ENCODE peak calls at places on chromosomes 13 and 19, in seven cellular contexts. X, L, M, G, C, A and E are unnamed samples.
A peak's percentile ranks its signal among the peaks of the same experiment; 100 is the strongest.

GRCh38 chr13:48235100-48235813 is 2.3 kb downstream of the ITM2B start:
- DNase-seq in G (no peak), C (peak; percentile 29), X (no peak), L (peak; percentile 68), M (peak; percentile 62), A (peak; percentile 42), E (no peak)

GRCh38 chr13:49307365-49307764 is 59.6 kb downstream of the CDADC1 start:
- DNase-seq in A (no peak), G (no peak), X (no peak), M (peak; percentile 60), L (no peak), C (peak; percentile 59), E (no peak)

GRCh38 chr13:111116830-111117229 is 1.7 kb downstream of the ARHGEF7 start:
- DNase-seq in A (no peak), C (no peak), M (no peak), L (no peak), X (no peak), G (no peak), E (no peak)

GRCh38 chr13:114004416-114005205 is 30.7 kb upstream of the C13orf46 start:
- DNase-seq in C (peak; percentile 48), G (no peak), L (no peak), M (no peak), X (no peak), A (no peak), E (no peak)

GRCh38 chr19:17333611-17334413 is 843 bp downstream of the ANO8 start:
- DNase-seq in G (no peak), C (no peak), A (peak; percentile 50), L (peak; percentile 30), X (no peak), M (no peak), E (no peak)

GRCh38 chr13:73984949-73985691 is 149.1 kb downstream of the KLF12 start:
- DNase-seq in C (peak; percentile 59), G (no peak), M (no peak), A (no peak), X (no peak), L (no peak), E (peak; percentile 45)

GRCh38 chr19:52492991-52493470 is 34.4 kb upstream of the ZNF808 start:
- DNase-seq in A (peak; percentile 81), X (no peak), M (peak; percentile 14), C (peak; percentile 42), G (no peak), L (no peak), E (no peak)

GRCh38 chr19:46618670-46619231 is 6.1 kb downstream of the PTGIR start:
- DNase-seq in L (no peak), M (no peak), X (no peak), A (no peak), G (no peak), C (no peak), E (no peak)

GRCh38 chr13:22018297-22019210 is 347.7 kb downstream of the FGF9 start:
- DNase-seq in C (no peak), X (no peak), G (no peak), L (no peak), A (no peak), M (no peak), E (no peak)

GRCh38 chr19:3604987-3605343 is 1.7 kb downstream of the TBXA2R start:
- DNase-seq in X (no peak), G (no peak), M (no peak), C (no peak), A (no peak), L (no peak), E (no peak)

GRCh38 chr19:1668339-1669123 is 16.1 kb upstream of the TCF3 start:
- DNase-seq in M (no peak), C (no peak), A (peak; percentile 54), G (no peak), X (no peak), L (no peak), E (no peak)

GRCh38 chr19:12224676-12225075 is 61.8 kb downstream of the ZNF136 start:
- DNase-seq in G (no peak), L (no peak), M (no peak), X (no peak), C (no peak), A (no peak), E (no peak)
- H3K9me3 ChIP-seq in G (no peaks in the 10 kb centered on the region), L (no peaks in the 10 kb centered on the region), M (no peaks in the 10 kb centered on the region), X (peaks cover 92% of the 10 kb centered on the region), C (no peaks in the 10 kb centered on the region), A (peaks cover 11% of the 10 kb centered on the region), E (no peaks in the 10 kb centered on the region)

DNA sequence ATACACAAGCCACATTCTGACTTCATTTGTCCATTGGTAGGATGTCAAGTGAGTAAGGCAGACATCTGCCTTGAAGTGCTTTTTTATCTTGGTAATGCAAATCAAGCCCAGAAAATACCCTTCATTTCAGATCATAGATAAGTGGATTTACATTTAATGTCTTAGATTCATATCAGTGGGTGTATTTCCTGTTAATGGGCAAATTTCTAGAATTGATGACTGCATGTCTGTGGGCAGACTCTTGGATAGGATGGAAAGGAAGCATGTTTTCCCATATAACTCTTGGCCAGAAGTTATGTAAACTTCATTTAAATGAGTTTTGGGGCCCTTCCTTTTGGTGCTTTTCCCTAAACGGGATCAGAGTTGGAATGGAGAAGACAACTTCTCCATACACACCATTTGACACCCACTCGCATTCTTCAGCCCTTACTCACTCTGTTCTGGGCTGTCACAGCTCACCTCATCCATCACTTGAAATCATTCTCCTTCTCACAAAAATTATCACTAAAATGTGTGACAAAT is 154.6 kb downstream of the FLT1 start:
- DNase-seq in C (no peak), X (no peak), G (no peak), L (peak; percentile 28), M (no peak), A (no peak), E (no peak)
- H3K9me3 ChIP-seq in C (no peaks in the 10 kb centered on the region), X (no peaks in the 10 kb centered on the region), G (no peaks in the 10 kb centered on the region), L (no peaks in the 10 kb centered on the region), M (no peaks in the 10 kb centered on the region), A (no peaks in the 10 kb centered on the region), E (no peaks in the 10 kb centered on the region)

GRCh38 chr19:15684828-15685227 is 11.9 kb downstream of the CYP4F12 start:
- DNase-seq in L (no peak), G (no peak), M (peak; percentile 28), C (no peak), X (no peak), A (no peak), E (no peak)
- H3K9me3 ChIP-seq in L (no peaks in the 10 kb centered on the region), G (peaks cover 19% of the 10 kb centered on the region), M (no peaks in the 10 kb centered on the region), C (peaks cover 19% of the 10 kb centered on the region), X (peaks cover 13% of the 10 kb centered on the region), A (peaks cover 4% of the 10 kb centered on the region), E (no peaks in the 10 kb centered on the region)

GRCh38 chr19:56525214-56525860 is 13.4 kb upstream of the ZFP28 start:
- DNase-seq in M (no peak), L (no peak), X (no peak), G (no peak), A (no peak), C (no peak), E (no peak)
- H3K9me3 ChIP-seq in M (peaks cover 3% of the 10 kb centered on the region), L (no peaks in the 10 kb centered on the region), X (peaks cover 100% of the 10 kb centered on the region), G (peaks cover 12% of the 10 kb centered on the region), A (peaks cover 54% of the 10 kb centered on the region), C (peaks cover 100% of the 10 kb centered on the region), E (peaks cover 8% of the 10 kb centered on the region)

DNA sequence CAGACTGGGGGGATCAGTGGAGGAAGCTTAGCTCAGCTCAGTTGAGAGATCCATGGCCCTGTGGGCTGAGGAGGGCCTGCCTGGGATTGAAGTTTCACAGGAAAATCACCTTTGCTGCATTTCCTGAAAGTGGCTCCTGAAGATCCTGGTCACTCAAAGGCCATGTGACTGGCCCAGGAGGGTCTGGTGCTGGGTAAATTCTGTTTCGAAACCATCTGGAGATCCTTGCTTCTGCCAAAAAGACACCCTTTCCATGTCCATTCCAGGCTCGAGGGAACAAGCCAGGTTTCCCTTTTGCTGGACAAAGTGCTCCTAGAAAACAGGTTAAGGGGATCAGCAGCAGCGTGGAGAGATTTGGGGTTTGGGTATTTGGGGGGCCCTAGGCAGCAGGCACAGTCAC is 293.3 kb downstream of the ZNF536 start:
- DNase-seq in M (no peak), A (no peak), C (no peak), G (no peak), L (no peak), X (no peak), E (no peak)
- H3K9me3 ChIP-seq in M (no peaks in the 10 kb centered on the region), A (no peaks in the 10 kb centered on the region), C (no peaks in the 10 kb centered on the region), G (no peaks in the 10 kb centered on the region), L (no peaks in the 10 kb centered on the region), X (no peaks in the 10 kb centered on the region), E (no peaks in the 10 kb centered on the region)